ENCODE peak calls at places on chromosomes 4 and X, in five cellular contexts. A, O, U, B and Q are unnamed samples.

GRCh38 chr4:6200011-6200921 is at the start of gene JAKMIP1:
- DNase-seq in U (no peak), O (peak), B (peak), A (peak), Q (no peak)

GRCh38 chrX:52271212-52271611 is 86.5 kb downstream of the MAGED4 start:
- DNase-seq in B (no peak), A (no peak), U (no peak), O (no peak), Q (no peak)

GRCh38 chr4:176187610-176188009 is 7.8 kb downstream of the SPATA4 start:
- DNase-seq in O (peak), U (no peak), A (no peak), B (peak), Q (no peak)

GRCh38 chrX:31649176-31649575 is 577.3 kb upstream of the FTHL17 start:
- DNase-seq in O (no peak), U (no peak), B (no peak), A (no peak), Q (no peak)

GRCh38 chr4:173524218-173525117 is 5.6 kb downstream of the HAND2 start:
- DNase-seq in B (no peak), U (no peak), A (no peak), O (no peak), Q (no peak)

GRCh38 chr4:104490096-104490769 is 4.5 kb downstream of the CXXC4 start:
- DNase-seq in B (no peak), U (peak), O (no peak), A (no peak), Q (no peak)

GRCh38 chr4:74873545-74874295 is 59.2 kb upstream of the PARM1 start:
- DNase-seq in O (no peak), B (no peak), A (no peak), U (peak), Q (no peak)

GRCh38 chr4:23572382-23572781 is 317.5 kb downstream of the PPARGC1A start:
- DNase-seq in U (no peak), B (no peak), O (no peak), A (no peak), Q (no peak)

GRCh38 chr4:182113774-182114173 is 129.4 kb upstream of the TENM3 start:
- DNase-seq in U (no peak), B (peak), O (peak), A (peak), Q (no peak)

GRCh38 chrX:140933056-140933455 is 69.3 kb upstream of the SPANXB1 start:
- DNase-seq in O (no peak), B (no peak), A (no peak), U (no peak), Q (no peak)

GRCh38 chr4:150402968-150403367 is 179.0 kb upstream of the MAB21L2 start:
- DNase-seq in U (no peak), B (no peak), A (no peak), O (peak), Q (no peak)

GRCh38 chr4:57305836-57306235 is 195.7 kb upstream of the IGFBP7 start:
- DNase-seq in O (no peak), B (no peak), A (no peak), U (no peak), Q (no peak)

GRCh38 chrX:13085533-13085932 is 41.1 kb upstream of the FAM9C start:
- DNase-seq in A (no peak), O (no peak), U (peak), B (no peak), Q (no peak)

GRCh38 chr4:89284828-89285227 is 22.8 kb downstream of the GPRIN3 start:
- DNase-seq in A (no peak), U (no peak), B (no peak), O (no peak), Q (no peak)

GRCh38 chr4:38757945-38758344 is 24.8 kb downstream of the TLR10 start:
- DNase-seq in U (no peak), A (no peak), B (no peak), O (no peak), Q (no peak)

GRCh38 chr4:143406523-143406922 is 69.8 kb downstream of the GAB1 start:
- DNase-seq in O (no peak), B (no peak), A (peak), U (no peak), Q (no peak)

GRCh38 chrX:97310373-97310772 is 426.7 kb downstream of the RPA4 start:
- DNase-seq in A (no peak), B (no peak), U (no peak), O (peak), Q (no peak)

GRCh38 chrX:47129879-47130358 is 14.6 kb downstream of the NDUFB11 start:
- DNase-seq in B (no peak), U (no peak), O (no peak), A (no peak), Q (no peak)

GRCh38 chr4:129282293-129282692 is 186.3 kb downstream of the C4orf33 start:
- DNase-seq in U (no peak), B (no peak), A (no peak), O (no peak), Q (no peak)

GRCh38 chrX:56812515-56813105 is 83.6 kb downstream of the NBDY start:
- DNase-seq in A (no peak), O (no peak), B (peak), U (peak), Q (no peak)

GRCh38 chrX:30635630-30636029 is 17.6 kb upstream of the GK start:
- DNase-seq in A (no peak), B (peak), U (no peak), O (peak), Q (no peak)

GRCh38 chr4:82705881-82706280 is 92.7 kb downstream of the SCD5 start:
- DNase-seq in A (no peak), B (no peak), U (no peak), O (no peak), Q (no peak)

GRCh38 chr4:155759372-155760252 is 791 bp downstream of the GUCY1B1 start:
- DNase-seq in B (peak), O (peak), A (no peak), U (no peak), Q (no peak)

GRCh38 chr4:182643801-182644311 is 273.3 kb downstream of the DCTD start:
- DNase-seq in U (no peak), O (peak), A (peak), B (peak), Q (peak)

GRCh38 chr4:157727163-157727562 is 445.7 kb downstream of the GASK1B start:
- DNase-seq in B (no peak), O (no peak), A (no peak), U (no peak), Q (no peak)

GRCh38 chrX:103464774-103465117 is 54.5 kb downstream of the RAB40A start:
- DNase-seq in O (peak), U (peak), B (peak), A (no peak), Q (peak)

GRCh38 chrX:69277961-69278795 is 112.9 kb upstream of the PJA1 start:
- DNase-seq in B (no peak), U (no peak), O (no peak), A (no peak), Q (no peak)

GRCh38 chr4:25977397-25978170 is 63.6 kb downstream of the SMIM20 start:
- DNase-seq in A (no peak), O (no peak), U (no peak), B (no peak), Q (no peak)